ENCODE peak calls at places on chromosomes 6 and 20, in seven cellular contexts. A is fibroblast of pulmonary artery, J is Peyer's patch, B is AG09309, Y is psoas muscle, N is breast epithelium, S is astrocyte of the spinal cord. I is an unnamed sample.

GRCh38 chr6:137233561-137234504 is 14.6 kb upstream of the IFNGR1 start:
- DNase-seq in A (peak; percentile 98), J (no peak), B (peak; percentile 88), Y (peak; percentile 56), N (no peak), S (peak; percentile 80), I (peak; percentile 69)

GRCh38 chr6:2129076-2129695 is 116.2 kb downstream of the GMDS start:
- DNase-seq in A (no peak), J (no peak), B (no peak), Y (no peak), N (no peak), S (peak; percentile 34), I (no peak)

GRCh38 chr6:3228791-3229565 is 1.5 kb upstream of the TUBB2B start:
- DNase-seq in A (no peak), J (peak; percentile 53), B (no peak), Y (no peak), N (no peak), S (no peak), I (no peak)

GRCh38 chr6:52304917-52305316 is 20.4 kb upstream of the MCM3 start:
- DNase-seq in A (peak; percentile 29), J (no peak), B (peak; percentile 16), Y (no peak), N (no peak), S (peak; percentile 33), I (peak; percentile 5)

GRCh38 chr20:10654630-10655029 is 19.2 kb downstream of the JAG1 start:
- DNase-seq in A (no peak), J (no peak), B (no peak), Y (no peak), N (no peak), S (no peak), I (no peak)

GRCh38 chr20:43957392-43957791 is 42.7 kb downstream of the TOX2 start:
- DNase-seq in A (no peak), J (no peak), B (no peak), Y (no peak), N (no peak), S (no peak), I (no peak)

GRCh38 chr20:62305765-62306431 is 3.1 kb downstream of the ADRM1 start:
- DNase-seq in A (no peak), J (no peak), B (no peak), Y (no peak), N (no peak), S (no peak), I (no peak)

GRCh38 chr6:134619077-134619476 is 301.2 kb upstream of the SGK1 start:
- DNase-seq in A (no peak), J (no peak), B (no peak), Y (no peak), N (no peak), S (no peak), I (no peak)

GRCh38 chr20:24763386-24764026 is 185.6 kb upstream of the CST7 start:
- DNase-seq in A (no peak), J (no peak), B (no peak), Y (no peak), N (no peak), S (no peak), I (no peak)

GRCh38 chr6:122747573-122747972 is 31.9 kb upstream of the FABP7 start:
- DNase-seq in A (no peak), J (no peak), B (no peak), Y (no peak), N (no peak), S (no peak), I (no peak)

GRCh38 chr20:30168800-30169138 is 1088.7 kb upstream of the DEFB115 start:
- DNase-seq in A (no peak), J (peak; percentile 23), B (no peak), Y (no peak), N (no peak), S (no peak), I (no peak)

GRCh38 chr6:155201461-155202226 is 62.2 kb upstream of the CLDN20 start:
- DNase-seq in A (peak; percentile 68), J (no peak), B (peak; percentile 79), Y (no peak), N (no peak), S (peak; percentile 89), I (peak; percentile 70)

GRCh38 chr6:548517-548916 is 108.4 kb downstream of the HUS1B start:
- DNase-seq in A (no peak), J (no peak), B (no peak), Y (no peak), N (no peak), S (no peak), I (no peak)

GRCh38 chr20:17947474-17947815 is 21.1 kb downstream of the SNX5 start:
- DNase-seq in A (no peak), J (no peak), B (no peak), Y (no peak), N (no peak), S (no peak), I (no peak)

GRCh38 chr20:17949899-17950298 is 18.7 kb downstream of the SNX5 start:
- DNase-seq in A (no peak), J (no peak), B (no peak), Y (no peak), N (no peak), S (no peak), I (no peak)

GRCh38 chr20:17946572-17947473 is 21.8 kb downstream of the SNX5 start:
- DNase-seq in A (no peak), J (no peak), B (no peak), Y (no peak), N (no peak), S (no peak), I (no peak)

GRCh38 chr20:17950670-17951069 is 17.9 kb downstream of the SNX5 start:
- DNase-seq in A (no peak), J (no peak), B (no peak), Y (no peak), N (no peak), S (no peak), I (no peak)

DNA sequence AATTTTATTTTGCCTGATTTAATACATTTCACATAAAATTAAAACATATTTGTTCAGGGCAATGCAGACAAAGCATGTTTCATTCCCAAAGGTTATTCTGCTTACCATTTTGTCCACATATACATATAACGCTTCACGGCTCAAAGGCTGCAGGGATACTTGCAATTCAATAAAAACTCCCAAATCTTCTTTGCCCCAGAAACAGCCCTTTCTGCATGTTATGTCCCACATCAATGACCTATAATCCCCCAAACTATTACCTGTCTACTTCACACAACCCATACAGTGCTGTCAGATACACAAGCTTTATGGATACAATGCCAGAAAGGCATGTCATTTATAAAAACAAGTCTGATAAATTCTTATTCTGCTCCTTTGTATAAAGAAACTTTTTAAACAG is 20.2 kb downstream of the SNX5 start:
- DNase-seq in A (no peak), J (no peak), B (no peak), Y (no peak), N (no peak), S (no peak), I (no peak)
- TF ChIP-seq CTCF in A (no peak), J (no peak), B (no peak), Y (no peak), N (no peak), S (no peak), I (no peak)

GRCh38 chr6:41896280-41896679 is 1.1 kb upstream of the USP49 start:
- DNase-seq in A (no peak), J (no peak), B (no peak), Y (no peak), N (no peak), S (no peak), I (no peak)
- H3K4me3 ChIP-seq in A (peak overlapping the region; percentile 71), J (peak overlapping the region; percentile 68), B (no peak overlapping the region), Y (peak overlapping the region; percentile 81), N (no peak overlapping the region), S (no peak overlapping the region), I (peak overlapping the region; percentile 59)

DNA sequence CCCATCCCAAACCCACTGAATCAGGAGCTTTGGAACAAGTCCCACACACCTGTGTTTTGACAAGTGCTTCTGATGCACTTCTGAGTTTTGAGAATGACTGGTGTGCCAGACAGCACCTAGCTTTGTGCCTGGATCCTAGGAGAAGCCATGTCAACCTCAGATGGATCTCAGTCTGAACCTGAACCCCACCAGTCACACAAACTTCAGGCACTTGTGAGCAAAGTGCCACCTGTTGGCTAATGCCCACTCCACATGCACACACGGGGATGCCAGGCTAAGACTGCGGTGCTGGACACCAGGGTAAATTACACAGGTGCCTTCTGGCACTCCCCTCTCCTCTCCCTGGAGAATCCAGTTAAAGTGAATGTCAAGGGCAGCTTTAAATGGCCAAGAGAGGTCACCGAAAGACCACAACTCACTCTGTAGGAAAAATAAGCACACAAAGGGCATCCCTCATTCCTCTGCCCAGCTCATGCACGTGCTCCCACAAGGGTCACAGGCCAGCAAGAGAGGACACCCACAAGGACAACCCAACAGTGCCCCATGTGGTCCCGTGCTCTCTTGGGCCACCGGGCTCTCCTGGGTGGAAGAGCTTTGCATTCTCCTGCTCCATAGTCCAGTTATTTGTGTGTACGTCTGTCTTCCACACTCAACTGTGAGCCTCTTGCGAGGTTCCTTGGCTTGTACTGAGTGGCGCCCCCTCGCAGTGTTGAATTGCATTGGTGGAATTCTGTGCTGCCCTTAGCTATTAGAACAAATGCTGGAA is 45.6 kb downstream of the TAF8 start:
- DNase-seq in A (no peak), J (no peak), B (no peak), Y (no peak), N (no peak), S (no peak), I (no peak)
- TF ChIP-seq CTCF in A (no peak), J (no peak), B (no peak), Y (no peak), N (no peak), S (peak; percentile 27), I (no peak)

GRCh38 chr6:4398806-4399205 is 263.4 kb upstream of the ECI2 start:
- DNase-seq in A (no peak), J (no peak), B (no peak), Y (no peak), N (no peak), S (no peak), I (no peak)

GRCh38 chr6:4394786-4395185 is 259.4 kb upstream of the ECI2 start:
- DNase-seq in A (no peak), J (no peak), B (no peak), Y (no peak), N (no peak), S (no peak), I (no peak)

GRCh38 chr6:4395386-4395785 is 260.0 kb upstream of the ECI2 start:
- DNase-seq in A (no peak), J (no peak), B (no peak), Y (no peak), N (no peak), S (no peak), I (no peak)

GRCh38 chr6:4397307-4397706 is 261.9 kb upstream of the ECI2 start:
- DNase-seq in A (no peak), J (no peak), B (no peak), Y (peak; percentile 33), N (no peak), S (no peak), I (no peak)

GRCh38 chr6:4396032-4396431 is 260.7 kb upstream of the ECI2 start:
- DNase-seq in A (no peak), J (no peak), B (no peak), Y (no peak), N (no peak), S (no peak), I (no peak)
- H3K4me3 ChIP-seq in A (no peak overlapping the region), J (no peak overlapping the region), B (no peak overlapping the region), Y (no peak overlapping the region), N (no peak overlapping the region), S (no peak overlapping the region), I (no peak overlapping the region)

GRCh38 chr6:30687659-30688431 is 1.4 kb upstream of the PPP1R18 start:
- DNase-seq in A (peak; percentile 40), J (no peak), B (no peak), Y (peak; percentile 49), N (no peak), S (peak; percentile 45), I (no peak)
- TF ChIP-seq CTCF in A (peak; percentile 28), J (no peak), B (peak; percentile 46), Y (no peak), N (no peak), S (peak; percentile 38), I (peak; percentile 43)

GRCh38 chr20:45867129-45867810 is 9.9 kb downstream of the ZSWIM3 start:
- DNase-seq in A (no peak), J (no peak), B (no peak), Y (no peak), N (no peak), S (no peak), I (no peak)
- H3K4me3 ChIP-seq in A (no peak overlapping the region), J (no peak overlapping the region), B (no peak overlapping the region), Y (no peak overlapping the region), N (no peak overlapping the region), S (no peak overlapping the region), I (no peak overlapping the region)

I was measured in astrocyte of the cerebellum.